ENCODE peak calls at places on chromosomes 3 and 15, in nine cellular contexts. A is amniotic stem cell; U is sigmoid colon; X is HS-5; G is GM04504; W is CD4-positive, CD25-positive, alpha-beta regulatory T cell; N is stimulated activated CD4-positive, alpha-beta T cell treated with anti-CD3 and anti-CD28 coated beads, Interleukin-2, amount 100 ng/mL, for 48 hours; C is tibial nerve; I is IMR-90. F is an unnamed sample.

GRCh38 chr15:56640127-56640526 is 93.2 kb downstream of the ZNF280D start:
- DNase-seq in A (no peak), U (no peak), X (no peak), G (no peak), W (no peak), N (no peak), C (no peak), I (no peak), F (no peak)

GRCh38 chr15:92097473-92098178 is 244.1 kb downstream of the SLCO3A1 start:
- DNase-seq in A (peak; percentile 28), U (no peak), X (no peak), G (no peak), W (peak; percentile 59), N (peak; percentile 36), C (no peak), I (peak; percentile 46), F (no peak)

GRCh38 chr3:30302027-30302426 is 304.4 kb upstream of the TGFBR2 start:
- DNase-seq in A (no peak), U (no peak), X (no peak), G (no peak), W (no peak), N (no peak), C (no peak), I (peak; percentile 34), F (no peak)

GRCh38 chr3:11698326-11699082 is 54.8 kb upstream of the VGLL4 start:
- DNase-seq in A (no peak), U (no peak), X (no peak), G (no peak), W (no peak), N (no peak), C (no peak), I (peak; percentile 24), F (no peak)

GRCh38 chr15:40063563-40064011 is 24.6 kb upstream of the SRP14 start:
- DNase-seq in A (no peak), U (no peak), X (peak; percentile 43), G (peak; percentile 73), W (no peak), N (no peak), C (no peak), I (peak; percentile 50), F (no peak)

GRCh38 chr3:187964759-187965158 is 189.2 kb upstream of the LPP start:
- DNase-seq in A (no peak), U (no peak), X (no peak), G (no peak), W (no peak), N (no peak), C (no peak), I (no peak), F (no peak)

GRCh38 chr3:46442591-46443530 is 21.8 kb downstream of the LTF start:
- DNase-seq in A (no peak), U (no peak), X (no peak), G (no peak), W (no peak), N (peak; percentile 33), C (no peak), I (no peak), F (peak; percentile 70)

GRCh38 chr3:141486416-141486734 is 452 bp upstream of the RASA2 start:
- DNase-seq in A (no peak), U (no peak), X (peak; percentile 56), G (no peak), W (no peak), N (no peak), C (no peak), I (peak; percentile 72), F (no peak)

GRCh38 chr3:122103821-122104514 is 48.8 kb downstream of the CD86 start:
- DNase-seq in A (no peak), U (no peak), X (no peak), G (no peak), W (no peak), N (no peak), C (no peak), I (no peak), F (no peak)

GRCh38 chr15:39286706-39287105 is 294.2 kb upstream of the THBS1 start:
- DNase-seq in A (no peak), U (no peak), X (no peak), G (no peak), W (no peak), N (no peak), C (no peak), I (peak; percentile 29), F (no peak)

GRCh38 chr15:81071130-81071529 is 62.9 kb upstream of the CFAP161 start:
- DNase-seq in A (peak; percentile 10), U (no peak), X (no peak), G (peak; percentile 29), W (no peak), N (no peak), C (no peak), I (peak; percentile 46), F (no peak)

GRCh38 chr3:183295211-183295610 is 42.2 kb downstream of the B3GNT5 start:
- DNase-seq in A (no peak), U (peak; percentile 70), X (no peak), G (peak; percentile 51), W (no peak), N (no peak), C (no peak), I (peak; percentile 91), F (no peak)

GRCh38 chr3:36653095-36653494 is 111.3 kb downstream of the DCLK3 start:
- DNase-seq in A (no peak), U (no peak), X (no peak), G (peak; percentile 63), W (no peak), N (no peak), C (no peak), I (peak; percentile 57), F (no peak)

GRCh38 chr3:43317461-43318316 is 31.3 kb downstream of the SNRK start:
- DNase-seq in A (no peak), U (no peak), X (no peak), G (peak; percentile 20), W (no peak), N (no peak), C (no peak), I (no peak), F (no peak)

GRCh38 chr3:45536316-45536715 is 58.2 kb upstream of the LIMD1 start:
- DNase-seq in A (no peak), U (no peak), X (no peak), G (no peak), W (no peak), N (no peak), C (no peak), I (no peak), F (no peak)

GRCh38 chr3:67388738-67389137 is 265.7 kb downstream of the SUCLG2 start:
- DNase-seq in A (no peak), U (no peak), X (no peak), G (no peak), W (no peak), N (no peak), C (no peak), I (no peak), F (no peak)

GRCh38 chr3:143736205-143736604 is 112.1 kb downstream of the SLC9A9 start:
- DNase-seq in A (no peak), U (no peak), X (no peak), G (no peak), W (no peak), N (no peak), C (no peak), I (no peak), F (no peak)

GRCh38 chr3:48584836-48585235 is 10.3 kb downstream of the COL7A1 start:
- DNase-seq in A (no peak), U (no peak), X (no peak), G (no peak), W (no peak), N (no peak), C (no peak), I (no peak), F (no peak)

GRCh38 chr3:108414007-108414406 is 96.4 kb downstream of the MYH15 start:
- DNase-seq in A (no peak), U (no peak), X (no peak), G (no peak), W (no peak), N (no peak), C (no peak), I (peak; percentile 18), F (no peak)

GRCh38 chr3:140219923-140220452 is 285.0 kb downstream of the CLSTN2 start:
- DNase-seq in A (no peak), U (no peak), X (no peak), G (no peak), W (no peak), N (no peak), C (no peak), I (no peak), F (no peak)

GRCh38 chr3:171384101-171384891 is 75.9 kb downstream of the TNIK start:
- DNase-seq in A (no peak), U (no peak), X (no peak), G (no peak), W (no peak), N (no peak), C (no peak), I (peak; percentile 75), F (no peak)

GRCh38 chr3:53161820-53162671 is 1.0 kb downstream of the PRKCD start:
- DNase-seq in A (no peak), U (no peak), X (no peak), G (no peak), W (peak; percentile 21), N (no peak), C (no peak), I (peak; percentile 20), F (no peak)

GRCh38 chr3:133169669-133170068 is 131.5 kb downstream of the TMEM108 start:
- DNase-seq in A (no peak), U (no peak), X (no peak), G (no peak), W (no peak), N (no peak), C (no peak), I (no peak), F (no peak)

GRCh38 chr3:160545481-160545880 is 19.9 kb downstream of the KPNA4 start:
- DNase-seq in A (no peak), U (no peak), X (no peak), G (no peak), W (no peak), N (no peak), C (no peak), I (no peak), F (no peak)

GRCh38 chr15:70528270-70528706 is 235.1 kb downstream of the UACA start:
- DNase-seq in A (no peak), U (no peak), X (no peak), G (no peak), W (peak; percentile 71), N (peak; percentile 30), C (no peak), I (peak; percentile 54), F (no peak)

GRCh38 chr15:89088605-89089315 is 504 bp downstream of the ABHD2 start:
- DNase-seq in A (no peak), U (peak; percentile 70), X (no peak), G (no peak), W (peak; percentile 13), N (no peak), C (no peak), I (peak; percentile 34), F (no peak)

GRCh38 chr15:48462688-48463087 is 131.5 kb downstream of the DUT start:
- DNase-seq in A (no peak), U (no peak), X (no peak), G (no peak), W (no peak), N (no peak), C (no peak), I (peak; percentile 80), F (no peak)

GRCh38 chr3:141383555-141384129 is 15.3 kb downstream of the ZBTB38 start:
- DNase-seq in A (peak; percentile 39), U (no peak), X (no peak), G (no peak), W (no peak), N (no peak), C (no peak), I (peak; percentile 67), F (no peak)

GRCh38 chr3:44338010-44338827 is at the start of gene TCAIM:
- DNase-seq in A (peak; percentile 96), U (peak; percentile 99), X (peak; percentile 86), G (peak; percentile 94), W (peak; percentile 100), N (peak; percentile 93), C (peak; percentile 88), I (peak; percentile 96), F (peak; percentile 97)

GRCh38 chr15:41838400-41838897 is at the start of gene PLA2G4B:
- DNase-seq in A (no peak), U (no peak), X (no peak), G (no peak), W (no peak), N (no peak), C (no peak), I (no peak), F (no peak)

GRCh38 chr3:10992946-10993728 is 589 bp downstream of the SLC6A1 start:
- DNase-seq in A (no peak), U (no peak), X (no peak), G (no peak), W (no peak), N (no peak), C (no peak), I (no peak), F (no peak)